ENCODE peak calls at places on chromosome 3, in six cellular contexts. O is CD14-positive monocyte, L is DMS53, E is neuronal stem cell, A is A172, Y is mesenchymal stem cell. F is an unnamed sample.

GRCh38 chr3:116337229-116337628 is 108.1 kb downstream of the LSAMP start:
- DNase-seq in L (no peak), A (no peak), O (no peak), Y (no peak), E (no peak), F (no peak)

GRCh38 chr3:35849496-35849895 is 210.2 kb downstream of the ARPP21 start:
- DNase-seq in O (no peak), Y (no peak), A (no peak), E (no peak), L (no peak), F (no peak)

GRCh38 chr3:99817047-99817436 is 620 bp upstream of the CMSS1 start:
- DNase-seq in E (peak), A (no peak), L (peak), O (no peak), Y (no peak), F (peak)

GRCh38 chr3:141306922-141307321 is 61.4 kb upstream of the ZBTB38 start:
- DNase-seq in Y (no peak), L (no peak), O (no peak), A (no peak), E (no peak), F (no peak)

GRCh38 chr3:171846594-171846993 is 3.4 kb downstream of the TMEM212 start:
- DNase-seq in L (no peak), E (no peak), O (no peak), Y (peak), A (peak), F (no peak)

GRCh38 chr3:10757021-10757820 is 58.8 kb upstream of the SLC6A11 start:
- DNase-seq in L (no peak), E (no peak), O (no peak), Y (no peak), A (peak), F (no peak)

GRCh38 chr3:175386630-175387029 is 527.5 kb downstream of the NAALADL2 start:
- DNase-seq in E (no peak), Y (peak), A (peak), O (no peak), L (peak), F (no peak)

GRCh38 chr3:87501076-87501475 is 224.7 kb upstream of the POU1F1 start:
- DNase-seq in A (no peak), E (no peak), Y (no peak), O (no peak), L (no peak), F (no peak)

GRCh38 chr3:56915969-56916586 is 114.3 kb upstream of the ARHGEF3 start:
- DNase-seq in L (peak), O (peak), A (no peak), E (no peak), Y (no peak), F (no peak)

F was measured in endothelial cell.